ENCODE peak calls at places on chromosomes 11 and 22, in eight cellular contexts. K is pancreas; M is brain microvascular endothelial cell; B is bronchial epithelial cell; T is endodermal cell; S is Peyer's patch; I is SK-N-SH; H is CD8-positive, alpha-beta T cell. X is an unnamed sample. For H3K27me3, the result is how much of the 10 kb centered on the place peaks cover.

GRCh38 chr11:20623258-20623657 is 23.9 kb downstream of the SLC6A5 start:
- DNase-seq in S (no peak), K (no peak), I (no peak), B (no peak), H (no peak), T (no peak), M (no peak), X (no peak)

GRCh38 chr11:13450832-13451397 is 12.1 kb downstream of the BTBD10 start:
- DNase-seq in M (no peak), B (no peak), T (no peak), H (no peak), S (no peak), I (no peak), K (no peak), X (no peak)

GRCh38 chr11:2789331-2789730 is 89.5 kb upstream of the KCNQ1OT1 start:
- DNase-seq in B (no peak), S (peak), K (peak), M (no peak), I (no peak), T (no peak), H (no peak), X (no peak)

GRCh38 chr11:111735262-111736116 is 30.7 kb downstream of the PPP2R1B start:
- DNase-seq in T (peak), B (peak), M (peak), S (peak), K (peak), H (no peak), I (peak), X (peak)

GRCh38 chr22:40368016-40368415 is 2.4 kb upstream of the SGSM3 start:
- DNase-seq in M (no peak), T (no peak), H (no peak), B (no peak), I (no peak), S (no peak), K (no peak), X (no peak)

GRCh38 chr22:32911526-32911925 is 110.0 kb downstream of the TIMP3 start:
- DNase-seq in S (no peak), K (no peak), M (no peak), B (no peak), T (no peak), H (no peak), I (no peak), X (no peak)

GRCh38 chr11:126456783-126457542 is 101.5 kb downstream of the ST3GAL4 start:
- DNase-seq in I (peak), M (no peak), T (no peak), H (no peak), S (no peak), B (no peak), K (no peak), X (no peak)

GRCh38 chr11:15944460-15944859 is 411.9 kb downstream of the SOX6 start:
- DNase-seq in M (no peak), T (peak), H (no peak), I (no peak), B (no peak), K (no peak), S (no peak), X (no peak)

GRCh38 chr11:3104961-3105790 is 48.0 kb upstream of the CARS1 start:
- DNase-seq in H (no peak), K (peak), M (no peak), I (peak), S (peak), T (peak), B (no peak), X (no peak)

GRCh38 chr11:68340784-68341556 is 28.6 kb downstream of the LRP5 start:
- DNase-seq in S (no peak), B (peak), H (no peak), M (no peak), K (no peak), I (no peak), T (no peak), X (no peak)

GRCh38 chr22:24688294-24688693 is 85.3 kb downstream of the GGT1 start:
- DNase-seq in S (no peak), I (no peak), T (no peak), H (no peak), M (no peak), K (no peak), B (no peak), X (no peak)

GRCh38 chr11:105937331-105937730 is 84.7 kb downstream of the MSANTD4 start:
- DNase-seq in M (peak), H (no peak), K (no peak), T (no peak), S (no peak), I (no peak), B (peak), X (no peak)

GRCh38 chr11:111571829-111572501 is 30.3 kb upstream of the SIK2 start:
- DNase-seq in K (no peak), B (peak), I (no peak), M (peak), T (no peak), S (no peak), H (no peak), X (no peak)

GRCh38 chr11:32143378-32143777 is 52.5 kb downstream of the RCN1 start:
- DNase-seq in K (no peak), I (no peak), H (no peak), S (no peak), M (no peak), B (no peak), T (no peak), X (no peak)

GRCh38 chr22:46072981-46073682 is 77.2 kb upstream of the PPARA start:
- DNase-seq in H (no peak), S (peak), M (no peak), B (no peak), I (no peak), T (no peak), K (peak), X (peak)

GRCh38 chr11:65116370-65117205 is 913 bp downstream of the ZNHIT2 start:
- DNase-seq in B (peak), S (peak), I (peak), K (peak), M (no peak), T (peak), H (peak), X (no peak)

GRCh38 chr11:62727007-62727832 is at the start of gene HNRNPUL2:
- DNase-seq in B (peak), H (peak), I (peak), T (peak), K (peak), S (peak), M (peak), X (peak)

GRCh38 chr11:19323502-19323901 is 82.8 kb upstream of the E2F8 start:
- DNase-seq in K (no peak), T (no peak), I (no peak), H (no peak), B (peak), M (no peak), S (no peak), X (no peak)

DNA sequence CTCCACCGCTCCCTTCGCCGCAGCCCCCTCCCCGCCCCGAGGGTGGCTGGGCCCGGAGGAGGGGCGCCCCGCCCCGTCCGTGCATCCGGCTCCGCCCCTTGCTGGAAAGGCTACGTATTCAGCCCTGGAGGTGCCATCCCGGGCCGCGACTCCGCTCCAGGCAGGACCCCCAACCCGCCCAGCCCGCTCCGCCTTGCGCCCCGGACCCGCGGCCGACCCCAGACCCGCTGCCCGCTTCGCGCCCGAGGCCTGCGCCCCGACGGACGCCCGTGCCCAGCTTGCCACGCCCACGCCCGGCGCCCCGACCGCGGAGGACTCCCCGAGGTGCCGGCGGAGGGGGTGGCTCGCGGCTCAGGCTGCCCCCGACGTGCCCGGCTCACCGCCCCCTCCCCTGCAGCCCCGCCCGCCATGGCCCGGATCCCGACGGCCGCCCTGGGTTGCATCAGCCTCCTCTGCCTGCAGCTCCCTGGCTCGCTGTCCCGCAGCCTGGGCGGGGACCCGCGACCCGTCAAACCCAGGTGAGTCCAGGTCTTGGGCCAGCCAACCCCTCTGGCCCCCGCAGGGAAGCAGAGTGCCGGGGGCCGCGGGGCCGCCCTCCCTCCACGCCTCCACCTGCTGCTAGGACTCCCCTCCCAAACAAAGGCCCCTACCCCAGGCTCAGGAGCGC is at the start of gene ADM2:
- DNase-seq in M (no peak), T (peak), I (peak), K (peak), S (peak), H (peak), B (no peak), X (no peak)
- TF ChIP-seq CTCF in M (no peak), T (no peak), I (no peak), K (no peak), S (no peak), H (no peak), B (no peak), X (no peak)

GRCh38 chr11:109439684-109440083 is 17.7 kb downstream of the C11orf87 start:
- DNase-seq in I (no peak), B (no peak), T (no peak), S (no peak), H (no peak), K (no peak), M (no peak), X (no peak)
- H3K27me3 ChIP-seq in I (under half), B (under half), T (under half), S (under half), H (under half), K (under half), M (under half), X (under half)

DNA sequence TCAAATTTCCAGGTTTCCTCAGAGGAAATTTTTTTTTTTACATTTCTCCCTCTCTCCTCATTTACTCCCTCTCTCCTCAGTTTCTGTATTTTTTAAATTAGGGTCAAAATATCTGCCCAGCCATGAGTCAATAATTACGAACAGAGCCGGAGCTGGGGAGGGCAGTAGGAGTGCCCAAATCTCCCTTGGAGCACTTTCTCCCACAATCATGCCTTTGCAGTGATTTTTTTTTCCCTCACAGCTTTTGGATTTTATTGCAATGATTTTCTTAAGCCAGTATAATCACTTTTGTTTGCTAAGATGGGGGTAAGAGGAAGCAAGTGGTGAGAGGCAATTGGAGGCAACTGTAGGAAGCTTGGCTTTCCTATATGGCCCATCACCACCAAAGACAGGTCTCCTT is 192.4 kb upstream of the PITPNB start:
- DNase-seq in K (no peak), M (no peak), B (no peak), S (no peak), I (no peak), H (no peak), T (no peak), X (no peak)
- TF ChIP-seq CTCF in K (no peak), M (no peak), B (no peak), S (no peak), I (no peak), H (no peak), T (no peak), X (no peak)

GRCh38 chr11:96484361-96484760 is 94.5 kb downstream of the JRKL start:
- DNase-seq in M (no peak), I (no peak), T (no peak), H (no peak), K (no peak), S (no peak), B (no peak), X (no peak)
- H3K27me3 ChIP-seq in M (under half), I (under half), T (under half), H (under half), K (under half), S (under half), B (under half), X (under half)

GRCh38 chr11:7467652-7468051 is 17.7 kb upstream of the OLFML1 start:
- DNase-seq in T (no peak), H (no peak), I (no peak), S (no peak), B (peak), M (no peak), K (no peak), X (no peak)
- TF ChIP-seq CTCF in T (no peak), H (no peak), I (no peak), S (no peak), B (no peak), M (no peak), K (no peak), X (no peak)

GRCh38 chr22:43303166-43303565 is 40.0 kb downstream of the SCUBE1 start:
- DNase-seq in T (no peak), M (no peak), H (no peak), I (no peak), S (no peak), B (no peak), K (no peak), X (no peak)

GRCh38 chr22:43301866-43302265 is 41.3 kb downstream of the SCUBE1 start:
- DNase-seq in K (peak), T (no peak), B (no peak), I (no peak), H (no peak), S (no peak), M (no peak), X (no peak)

GRCh38 chr22:43299736-43300135 is 43.4 kb downstream of the SCUBE1 start:
- DNase-seq in B (no peak), K (no peak), S (no peak), T (no peak), H (no peak), M (no peak), I (no peak), X (no peak)

GRCh38 chr22:43302462-43303109 is 40.6 kb downstream of the SCUBE1 start:
- DNase-seq in B (no peak), K (peak), H (no peak), T (no peak), M (no peak), S (no peak), I (no peak), X (no peak)

GRCh38 chr22:43300891-43301676 is 42.1 kb downstream of the SCUBE1 start:
- DNase-seq in S (no peak), K (peak), H (no peak), I (no peak), B (no peak), M (no peak), T (no peak), X (peak)
- H3K27me3 ChIP-seq in S (under half), K (under half), H (under half), I (under half), B (under half), M (under half), T (under half), X (under half)

X was measured in tibial nerve.